ENCODE peak calls at places on chromosome 2, in five cellular contexts. K, A, Z, I and D are unnamed samples.

GRCh38 chr2:228675042-228675441 is 493.6 kb upstream of the SPHKAP start:
- DNase-seq in K (no peak), A (peak), Z (no peak), I (no peak), D (no peak)

GRCh38 chr2:37302701-37303252 is 21.9 kb downstream of the PRKD3 start:
- DNase-seq in K (no peak), A (no peak), Z (no peak), I (no peak), D (no peak)

GRCh38 chr2:168348076-168348475 is 100.7 kb upstream of the STK39 start:
- DNase-seq in K (no peak), A (peak), Z (no peak), I (no peak), D (peak)

GRCh38 chr2:212337036-212337435 is 201.6 kb downstream of the ERBB4 start:
- DNase-seq in K (no peak), A (no peak), Z (no peak), I (no peak), D (no peak)

GRCh38 chr2:86053166-86053565 is 52.5 kb downstream of the POLR1A start:
- DNase-seq in K (no peak), A (no peak), Z (no peak), I (no peak), D (no peak)

GRCh38 chr2:232400244-232401015 is 6.2 kb upstream of the ALPG start:
- DNase-seq in K (no peak), A (no peak), Z (no peak), I (no peak), D (no peak)

GRCh38 chr2:67463810-67464209 is 66.7 kb downstream of the ETAA1 start:
- DNase-seq in K (peak), A (no peak), Z (no peak), I (no peak), D (no peak)

GRCh38 chr2:168649105-168649504 is 153.3 kb upstream of the NOSTRIN start:
- DNase-seq in K (no peak), A (no peak), Z (no peak), I (no peak), D (no peak)

GRCh38 chr2:70959851-70960832 is 18.3 kb upstream of the ANKRD53 start:
- DNase-seq in K (no peak), A (no peak), Z (peak), I (peak), D (peak)

GRCh38 chr2:42101641-42102605 is 54.1 kb downstream of the PKDCC start:
- DNase-seq in K (peak), A (peak), Z (peak), I (peak), D (peak)

GRCh38 chr2:29528891-29529520 is 392.4 kb downstream of the ALK start:
- DNase-seq in K (no peak), A (peak), Z (no peak), I (no peak), D (no peak)

GRCh38 chr2:37886745-37887144 is 38.3 kb upstream of the RMDN2 start:
- DNase-seq in K (peak), A (peak), Z (no peak), I (no peak), D (no peak)

GRCh38 chr2:217258170-217258569 is 398.3 kb upstream of the TNP1 start:
- DNase-seq in K (no peak), A (no peak), Z (no peak), I (no peak), D (no peak)

GRCh38 chr2:2769481-2770431 is 438.7 kb upstream of the MYT1L start:
- DNase-seq in K (no peak), A (no peak), Z (no peak), I (peak), D (no peak)

GRCh38 chr2:26172189-26172865 is 561 bp upstream of the GAREM2 start:
- DNase-seq in K (no peak), A (no peak), Z (no peak), I (no peak), D (no peak)